ENCODE peak calls at places on chromosome 12, in six cellular contexts. O is A549, E is fibroblast of lung, Q is osteoblast, D is heart left ventricle, Z is colonic mucosa. T is an unnamed sample.

GRCh38 chr12:27009926-27010325 is 4.3 kb downstream of the TM7SF3 start:
- DNase-seq in O (no peak), E (no peak), Q (no peak), D (no peak), Z (no peak), T (no peak)

GRCh38 chr12:1491983-1492697 is 102.2 kb downstream of the FBXL14 start:
- DNase-seq in O (no peak), E (no peak), Q (no peak), D (no peak), Z (no peak), T (no peak)

GRCh38 chr12:45214739-45215418 is 1.0 kb upstream of the ANO6 start:
- DNase-seq in O (no peak), E (peak; percentile 45), Q (no peak), D (no peak), Z (no peak), T (no peak)

GRCh38 chr12:131714759-131715158 is 3.9 kb downstream of the SFSWAP start:
- DNase-seq in O (no peak), E (no peak), Q (no peak), D (no peak), Z (no peak), T (no peak)

GRCh38 chr12:47793015-47793681 is 20.1 kb downstream of the SLC48A1 start:
- DNase-seq in O (no peak), E (no peak), Q (no peak), D (no peak), Z (no peak), T (no peak)

GRCh38 chr12:28457785-28458184 is 267.5 kb downstream of the CCDC91 start:
- DNase-seq in O (no peak), E (peak; percentile 84), Q (no peak), D (no peak), Z (no peak), T (no peak)

GRCh38 chr12:42361909-42362706 is 36.1 kb downstream of the PPHLN1 start:
- DNase-seq in O (no peak), E (peak; percentile 17), Q (no peak), D (no peak), Z (no peak), T (no peak)

GRCh38 chr12:14156606-14157005 is 175.2 kb upstream of the GRIN2B start:
- DNase-seq in O (no peak), E (no peak), Q (no peak), D (no peak), Z (no peak), T (no peak)

GRCh38 chr12:128976120-128976519 is 122.8 kb downstream of the GLT1D1 start:
- DNase-seq in O (peak; percentile 23), E (no peak), Q (no peak), D (no peak), Z (peak; percentile 40), T (peak; percentile 55)

GRCh38 chr12:47881826-47882427 is 22.9 kb downstream of the VDR start:
- DNase-seq in O (peak; percentile 20), E (peak; percentile 98), Q (peak; percentile 94), D (no peak), Z (no peak), T (no peak)

GRCh38 chr12:78470354-78471195 is 394.0 kb upstream of the SYT1 start:
- DNase-seq in O (peak; percentile 64), E (peak; percentile 53), Q (peak; percentile 1), D (no peak), Z (peak; percentile 34), T (no peak)

GRCh38 chr12:21941522-21942376 is 523 bp upstream of the ABCC9 start:
- DNase-seq in O (no peak), E (peak; percentile 51), Q (peak; percentile 84), D (peak; percentile 72), Z (peak; percentile 41), T (peak; percentile 72)

GRCh38 chr12:118034429-118035193 is 18.1 kb downstream of the RFC5 start:
- DNase-seq in O (peak; percentile 73), E (peak; percentile 55), Q (no peak), D (no peak), Z (peak; percentile 34), T (no peak)

DNA sequence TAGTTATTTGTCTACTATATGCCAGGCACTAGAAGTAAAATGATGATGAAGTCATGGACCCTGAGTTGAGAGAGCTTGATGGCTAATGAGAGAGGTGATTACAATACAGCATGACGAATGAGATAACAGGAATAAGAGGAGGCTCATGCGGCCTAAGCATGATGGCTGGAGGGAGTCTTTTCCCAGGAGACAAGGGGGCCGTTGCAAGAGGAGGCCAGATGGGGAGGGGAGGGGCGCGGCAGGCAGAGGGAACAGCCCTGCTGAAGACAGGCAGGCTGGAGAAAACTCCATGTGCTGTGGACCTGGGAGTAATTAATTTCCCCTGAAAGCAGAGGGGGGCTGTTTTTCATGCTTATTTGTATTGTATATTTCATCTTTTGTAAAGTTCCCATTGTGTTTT is 144.7 kb upstream of the RFLNA start:
- DNase-seq in O (no peak), E (no peak), Q (no peak), D (no peak), Z (no peak), T (no peak)
- H3K9me3 ChIP-seq in O (no peaks in the 10 kb centered on the region), E (no peaks in the 10 kb centered on the region), Q (no peaks in the 10 kb centered on the region), D (no peaks in the 10 kb centered on the region), Z (no peaks in the 10 kb centered on the region), T (peaks cover 2% of the 10 kb centered on the region)

GRCh38 chr12:122947352-122947792 is 18.9 kb downstream of the ABCB9 start:
- DNase-seq in O (no peak), E (no peak), Q (peak; percentile 61), D (peak; percentile 42), Z (peak; percentile 70), T (no peak)
- H3K4me1 ChIP-seq in O (peaks cover 66% of the 10 kb centered on the region), E (peaks cover 30% of the 10 kb centered on the region), Q (peaks cover 32% of the 10 kb centered on the region), D (peaks cover 48% of the 10 kb centered on the region), Z (peaks cover 19% of the 10 kb centered on the region), T (no peaks in the 10 kb centered on the region)

GRCh38 chr12:108773798-108774788 is 42.8 kb upstream of the CORO1C start:
- DNase-seq in O (peak; percentile 79), E (peak; percentile 67), Q (peak; percentile 91), D (peak; percentile 86), Z (peak; percentile 71), T (peak; percentile 92)
- H3K27ac ChIP-seq in O (no peak overlapping the region), E (peak overlapping the region; percentile 17), Q (no peak overlapping the region), D (peak overlapping the region; percentile 85), Z (peak overlapping the region; percentile 63), T (peak overlapping the region; percentile 49)

DNA sequence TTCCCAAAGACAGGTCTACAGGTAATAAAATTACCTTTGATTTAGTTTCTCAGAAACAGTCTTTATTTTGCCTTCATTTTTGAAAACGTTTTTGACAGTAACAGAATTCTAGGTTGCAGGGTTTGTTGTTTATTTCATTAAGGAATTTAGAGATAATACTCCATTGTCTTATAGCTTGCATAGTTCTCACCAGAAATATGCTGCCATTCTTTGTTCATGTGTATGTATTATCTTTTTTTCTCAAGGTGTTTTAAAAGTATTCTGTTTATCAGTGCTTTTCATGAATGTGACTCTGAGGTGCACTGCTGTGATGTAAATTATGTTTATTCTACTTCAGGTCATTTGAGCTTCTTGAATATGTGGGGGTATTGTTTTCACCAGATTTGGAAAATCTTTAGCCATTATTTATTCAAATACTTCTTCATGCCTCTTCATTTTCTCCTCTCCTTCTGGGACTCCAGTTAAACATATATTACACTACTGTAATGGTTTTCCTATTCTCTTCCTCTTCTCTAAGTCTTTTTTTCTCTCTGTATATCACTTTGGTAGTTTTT is 32.7 kb downstream of the ZNF605 start:
- DNase-seq in O (no peak), E (peak; percentile 4), Q (no peak), D (no peak), Z (no peak), T (no peak)
- H3K9me3 ChIP-seq in O (peaks cover 96% of the 10 kb centered on the region), E (peaks cover 8% of the 10 kb centered on the region), Q (peaks cover 47% of the 10 kb centered on the region), D (peaks cover 100% of the 10 kb centered on the region), Z (peaks cover 22% of the 10 kb centered on the region), T (peaks cover 28% of the 10 kb centered on the region)

DNA sequence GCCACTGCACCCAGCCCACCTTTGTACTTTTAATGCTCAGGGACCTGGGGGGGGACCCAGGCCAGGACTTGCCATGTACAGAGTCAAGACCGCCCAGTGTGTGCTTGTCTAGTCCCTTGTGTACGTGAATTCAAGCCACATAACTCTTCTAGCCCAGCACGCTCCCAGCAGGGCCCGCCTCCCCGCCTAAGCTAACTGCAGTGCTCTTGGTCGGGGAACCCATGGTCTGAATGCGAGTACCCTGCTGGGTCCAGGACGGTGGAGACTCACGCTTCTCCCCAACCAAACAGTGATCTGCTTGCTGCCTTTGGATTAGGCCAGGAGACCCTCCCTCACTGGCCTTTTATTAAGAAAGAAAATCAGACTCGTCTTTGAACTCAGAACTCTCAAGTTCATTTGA is 23.3 kb downstream of the CD9 start:
- DNase-seq in O (no peak), E (no peak), Q (no peak), D (no peak), Z (no peak), T (no peak)
- H3K4me1 ChIP-seq in O (peaks cover 15% of the 10 kb centered on the region), E (peaks cover 13% of the 10 kb centered on the region), Q (peaks cover 23% of the 10 kb centered on the region), D (peaks cover 96% of the 10 kb centered on the region), Z (peaks cover 65% of the 10 kb centered on the region), T (peaks cover 9% of the 10 kb centered on the region)

DNA sequence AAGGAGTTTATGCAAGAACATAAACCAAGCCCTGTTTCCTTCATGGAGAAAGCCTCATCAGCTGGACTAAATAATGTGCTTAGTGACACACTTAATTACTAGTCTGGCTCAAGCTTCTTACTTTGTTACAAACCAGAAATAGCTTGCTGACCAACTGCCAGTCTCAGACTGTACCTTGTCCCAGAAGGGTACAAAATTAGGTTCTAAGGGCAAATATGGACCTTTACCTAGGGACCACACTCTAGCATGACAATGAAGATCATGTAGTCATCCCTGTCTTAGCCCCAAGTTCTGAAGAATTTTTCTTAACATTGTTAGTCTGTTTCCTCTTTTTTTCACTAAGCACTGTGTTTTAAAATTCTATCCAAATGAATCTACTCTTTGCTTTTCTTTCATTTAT is 2.2 kb downstream of the AMN1 start:
- DNase-seq in O (no peak), E (no peak), Q (no peak), D (no peak), Z (no peak), T (no peak)
- H3K27ac ChIP-seq in O (no peak overlapping the region), E (no peak overlapping the region), Q (no peak overlapping the region), D (peak overlapping the region; percentile 23), Z (no peak overlapping the region), T (no peak overlapping the region)